ENCODE peak calls at places on chromosomes 11 and 22, in eight cellular contexts. W is HCT116, U is PC-9, D is SK-N-SH, F is H9, B is fibroblast of lung, H is GM23338, O is hepatocyte. A is an unnamed sample.

GRCh38 chr22:25540912-25541660 is 23.4 kb upstream of the GRK3 start:
- DNase-seq in B (no peak), H (no peak), U (no peak), O (no peak), W (no peak), F (no peak), D (no peak), A (no peak)

GRCh38 chr11:108580645-108581044 is 12.9 kb downstream of the EXPH5 start:
- DNase-seq in W (no peak), U (peak; percentile 8), O (no peak), D (no peak), F (no peak), H (no peak), B (no peak), A (no peak)

GRCh38 chr11:16148301-16148787 is 208.0 kb downstream of the SOX6 start:
- DNase-seq in D (no peak), B (no peak), F (no peak), O (peak; percentile 32), H (no peak), U (no peak), W (no peak), A (peak; percentile 17)

GRCh38 chr11:63504054-63504453 is 1.8 kb upstream of the LGALS12 start:
- DNase-seq in H (peak; percentile 30), W (no peak), U (no peak), D (no peak), O (no peak), B (no peak), F (no peak), A (no peak)

GRCh38 chr22:38290347-38290746 is 17.5 kb upstream of the TMEM184B start:
- DNase-seq in B (no peak), U (peak; percentile 82), H (no peak), W (no peak), O (peak; percentile 57), D (no peak), F (no peak), A (no peak)

GRCh38 chr11:119567667-119568582 is 145.0 kb upstream of the THY1 start:
- DNase-seq in W (no peak), B (peak; percentile 80), D (peak; percentile 75), O (peak; percentile 67), U (no peak), H (peak; percentile 16), F (no peak), A (peak; percentile 52)

GRCh38 chr11:69896250-69896649 is 77.0 kb upstream of the FGF3 start:
- DNase-seq in U (peak; percentile 16), W (no peak), O (no peak), B (peak; percentile 55), H (no peak), F (no peak), D (no peak), A (no peak)

GRCh38 chr22:46370584-46371373 is 35.3 kb downstream of the TRMU start:
- DNase-seq in H (no peak), U (no peak), D (no peak), B (no peak), F (no peak), W (no peak), O (peak; percentile 53), A (no peak)

GRCh38 chr11:46345131-46345597 is 2.1 kb upstream of the DGKZ start:
- DNase-seq in B (no peak), F (peak; percentile 83), H (peak; percentile 69), O (no peak), W (no peak), U (no peak), D (no peak), A (peak; percentile 86)

GRCh38 chr11:112157274-112157766 is 6.6 kb downstream of the IL18 start:
- DNase-seq in D (no peak), B (peak; percentile 100), O (peak; percentile 75), W (peak; percentile 98), F (no peak), U (peak; percentile 100), H (no peak), A (peak; percentile 100)

GRCh38 chr22:47587861-47588582 is 825.6 kb downstream of the TBC1D22A start:
- DNase-seq in H (no peak), D (no peak), W (no peak), B (no peak), U (no peak), F (no peak), O (no peak), A (no peak)

GRCh38 chr11:105033781-105034180 is 1.2 kb downstream of the CASP1 start:
- DNase-seq in U (no peak), W (no peak), D (no peak), B (no peak), O (no peak), F (no peak), H (no peak), A (no peak)

GRCh38 chr22:20946080-20946986 is 20.7 kb upstream of the AIFM3 start:
- DNase-seq in D (no peak), U (no peak), H (no peak), O (no peak), B (peak; percentile 61), W (no peak), F (no peak), A (no peak)

GRCh38 chr11:58525037-58525614 is 17.2 kb upstream of the OR5B21 start:
- DNase-seq in F (no peak), B (no peak), U (no peak), O (no peak), W (no peak), D (no peak), H (no peak), A (no peak)

GRCh38 chr11:12182650-12183511 is 72.5 kb downstream of the MICAL2 start:
- DNase-seq in O (peak; percentile 47), D (no peak), H (no peak), B (peak; percentile 99), W (peak; percentile 74), F (no peak), U (peak; percentile 95), A (peak; percentile 90)

GRCh38 chr11:71395010-71395560 is 53.1 kb downstream of the DHCR7 start:
- DNase-seq in W (no peak), B (no peak), U (no peak), D (no peak), H (no peak), O (no peak), F (no peak), A (no peak)

GRCh38 chr22:49751318-49751967 is 76.2 kb downstream of the BRD1 start:
- DNase-seq in B (no peak), O (no peak), F (peak; percentile 25), D (peak; percentile 32), H (no peak), U (peak; percentile 19), W (no peak), A (no peak)

GRCh38 chr11:69333149-69333710 is 39.3 kb downstream of the MYEOV start:
- DNase-seq in H (no peak), F (no peak), O (no peak), B (no peak), D (no peak), W (no peak), U (no peak), A (no peak)

GRCh38 chr22:31105282-31105929 is 2.0 kb downstream of the SELENOM start:
- DNase-seq in W (no peak), F (no peak), O (no peak), D (no peak), H (no peak), B (no peak), U (peak; percentile 32), A (peak; percentile 29)
- H3K4me2 ChIP-seq in W (peak overlapping the region; percentile 99), F (peak overlapping the region; percentile 0), O (peak overlapping the region; percentile 79), D (peak overlapping the region; percentile 93), H (peak overlapping the region; percentile 78), B (peak overlapping the region; percentile 87), U (no peak overlapping the region), A (no peak overlapping the region)

GRCh38 chr11:1862588-1863351 is 9.9 kb downstream of the LSP1 start:
- DNase-seq in F (no peak), B (peak; percentile 85), U (peak; percentile 65), D (no peak), H (no peak), W (peak; percentile 33), O (no peak), A (no peak)
- H3K4me2 ChIP-seq in F (no peak overlapping the region), B (no peak overlapping the region), U (peak overlapping the region; percentile 75), D (peak overlapping the region; percentile 69), H (no peak overlapping the region), W (peak overlapping the region; percentile 93), O (no peak overlapping the region), A (peak overlapping the region; percentile 38)

DNA sequence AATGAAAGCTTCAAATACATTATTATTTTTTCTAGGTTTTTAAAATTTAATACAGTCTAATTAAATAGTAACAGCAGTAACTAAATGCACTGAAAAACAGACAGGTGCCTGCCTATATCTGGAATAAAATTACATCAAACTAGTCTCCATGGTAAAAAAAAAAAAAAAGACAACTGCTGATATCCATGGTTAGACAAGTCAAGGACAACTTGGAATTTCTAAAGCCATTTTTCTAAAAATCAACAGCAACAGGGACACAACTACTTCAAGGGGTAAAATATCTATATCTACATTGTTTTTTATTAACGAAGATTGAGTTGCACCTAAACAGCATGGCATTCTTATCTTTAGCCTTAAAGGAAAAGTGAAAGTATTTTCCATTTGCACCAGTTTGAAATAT is 74.7 kb upstream of the VPREB1 start:
- DNase-seq in D (no peak), B (no peak), U (no peak), O (no peak), F (no peak), H (no peak), W (no peak), A (no peak)
- H3K4me2 ChIP-seq in D (peak overlapping the region; percentile 60), B (no peak overlapping the region), U (no peak overlapping the region), O (no peak overlapping the region), F (no peak overlapping the region), H (no peak overlapping the region), W (no peak overlapping the region), A (no peak overlapping the region)

GRCh38 chr11:8749202-8749601 is 66.6 kb downstream of the RPL27A start:
- DNase-seq in F (no peak), U (no peak), H (no peak), B (no peak), W (no peak), D (no peak), O (no peak), A (no peak)
- H3K4me2 ChIP-seq in F (no peak overlapping the region), U (no peak overlapping the region), H (no peak overlapping the region), B (no peak overlapping the region), W (no peak overlapping the region), D (no peak overlapping the region), O (no peak overlapping the region), A (no peak overlapping the region)

GRCh38 chr11:44784438-44784760 is 57.6 kb downstream of the TSPAN18 start:
- DNase-seq in D (no peak), W (no peak), O (no peak), F (no peak), U (no peak), H (no peak), B (no peak), A (no peak)
- H3K4me2 ChIP-seq in D (no peak overlapping the region), W (no peak overlapping the region), O (no peak overlapping the region), F (no peak overlapping the region), U (no peak overlapping the region), H (peak overlapping the region; percentile 66), B (no peak overlapping the region), A (no peak overlapping the region)

GRCh38 chr11:95499516-95500135 is 268.6 kb upstream of the SESN3 start:
- DNase-seq in H (no peak), W (no peak), D (no peak), B (peak; percentile 60), O (no peak), U (no peak), F (no peak), A (peak; percentile 63)
- H3K4me2 ChIP-seq in H (peak overlapping the region; percentile 40), W (no peak overlapping the region), D (no peak overlapping the region), B (no peak overlapping the region), O (no peak overlapping the region), U (no peak overlapping the region), F (no peak overlapping the region), A (peak overlapping the region; percentile 37)

DNA sequence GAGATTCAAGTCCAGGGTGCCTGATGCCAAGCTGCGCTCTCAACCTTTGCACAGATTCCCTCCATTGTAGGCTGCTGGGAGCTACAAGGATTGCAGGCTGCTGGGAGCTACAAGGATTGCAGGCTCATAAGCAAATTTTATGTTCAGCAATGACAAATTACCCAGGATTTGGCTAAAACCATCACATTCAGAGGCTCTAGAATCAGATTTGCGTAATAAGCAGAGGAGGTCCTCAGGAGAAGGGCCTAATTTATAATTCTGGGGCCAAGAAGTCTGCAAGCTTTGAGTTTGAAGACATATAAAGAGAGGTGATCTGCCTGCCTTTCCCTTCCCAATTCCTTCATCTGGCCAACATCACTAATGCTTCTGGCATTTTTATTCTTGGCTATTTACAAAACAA is 67.5 kb upstream of the CD82 start:
- DNase-seq in D (no peak), W (no peak), B (no peak), O (no peak), H (no peak), U (no peak), F (no peak), A (no peak)
- H3K4me2 ChIP-seq in D (no peak overlapping the region), W (no peak overlapping the region), B (no peak overlapping the region), O (no peak overlapping the region), H (no peak overlapping the region), U (no peak overlapping the region), F (no peak overlapping the region), A (no peak overlapping the region)